ENCODE peak calls at places on chromosome 6, in ten cellular contexts. G, U, X, L, F, M, S, V, D and O are unnamed samples.

GRCh38 chr6:33746651-33747100 is at the start of gene IP6K3:
- DNase-seq in G (no peak), U (no peak), X (no peak), L (peak), F (no peak), M (no peak), S (no peak), V (no peak), D (no peak), O (no peak)

GRCh38 chr6:132198896-132199295 is 202.4 kb downstream of the MOXD1 start:
- DNase-seq in G (peak), U (no peak), X (no peak), L (no peak), F (no peak), M (no peak), S (no peak), V (no peak), D (no peak), O (no peak)

GRCh38 chr6:166911248-166911677 is 45.1 kb downstream of the RNASET2 start:
- DNase-seq in G (no peak), U (no peak), X (no peak), L (no peak), F (no peak), M (no peak), S (no peak), V (no peak), D (no peak), O (no peak)

GRCh38 chr6:141667580-141668309 is 465.0 kb upstream of the GJE1 start:
- DNase-seq in G (peak), U (no peak), X (no peak), L (no peak), F (no peak), M (no peak), S (no peak), V (no peak), D (no peak), O (no peak)

GRCh38 chr6:55180258-55180657 is 5.9 kb downstream of the HCRTR2 start:
- DNase-seq in G (no peak), U (no peak), X (no peak), L (no peak), F (no peak), M (no peak), S (no peak), V (no peak), D (no peak), O (no peak)

GRCh38 chr6:48844696-48845095 is 618.4 kb downstream of the MMUT start:
- DNase-seq in G (no peak), U (no peak), X (no peak), L (no peak), F (no peak), M (no peak), S (no peak), V (no peak), D (no peak), O (no peak)

GRCh38 chr6:27668442-27669275 is 195.8 kb upstream of the ZNF184 start:
- DNase-seq in G (peak), U (peak), X (no peak), L (no peak), F (no peak), M (peak), S (no peak), V (no peak), D (no peak), O (no peak)

GRCh38 chr6:111592726-111593515 is 12.8 kb downstream of the TRAF3IP2 start:
- DNase-seq in G (no peak), U (no peak), X (no peak), L (no peak), F (no peak), M (no peak), S (no peak), V (no peak), D (no peak), O (no peak)

GRCh38 chr6:74068945-74069570 is 373.1 kb downstream of the CD109 start:
- DNase-seq in G (peak), U (no peak), X (no peak), L (no peak), F (no peak), M (no peak), S (no peak), V (no peak), D (no peak), O (no peak)

GRCh38 chr6:56046576-56046975 is 171.2 kb upstream of the BMP5 start:
- DNase-seq in G (peak), U (no peak), X (no peak), L (no peak), F (no peak), M (no peak), S (no peak), V (no peak), D (peak), O (no peak)

GRCh38 chr6:139539852-139540251 is 165.4 kb upstream of the CITED2 start:
- DNase-seq in G (peak), U (peak), X (no peak), L (no peak), F (no peak), M (peak), S (no peak), V (no peak), D (peak), O (no peak)

GRCh38 chr6:110682460-110682853 is 132.8 kb downstream of the CDK19 start:
- DNase-seq in G (peak), U (peak), X (no peak), L (no peak), F (peak), M (peak), S (peak), V (peak), D (peak), O (peak)

GRCh38 chr6:128456510-128457244 is 63.7 kb downstream of the PTPRK start:
- DNase-seq in G (no peak), U (no peak), X (no peak), L (no peak), F (no peak), M (no peak), S (no peak), V (no peak), D (no peak), O (no peak)

GRCh38 chr6:108260126-108260808 is 573 bp downstream of the SNX3 start:
- DNase-seq in G (peak), U (peak), X (peak), L (peak), F (peak), M (peak), S (peak), V (no peak), D (peak), O (no peak)

GRCh38 chr6:138765896-138766487 is 7.6 kb upstream of the CCDC28A start:
- DNase-seq in G (peak), U (peak), X (no peak), L (no peak), F (peak), M (no peak), S (no peak), V (peak), D (no peak), O (no peak)

GRCh38 chr6:84687487-84687886 is 76.9 kb downstream of the TBX18 start:
- DNase-seq in G (no peak), U (no peak), X (no peak), L (no peak), F (no peak), M (no peak), S (no peak), V (no peak), D (no peak), O (no peak)

GRCh38 chr6:25017932-25018581 is 82.3 kb upstream of the RIPOR2 start:
- DNase-seq in G (peak), U (peak), X (no peak), L (no peak), F (peak), M (peak), S (peak), V (peak), D (peak), O (peak)

GRCh38 chr6:1296542-1296941 is 15.4 kb upstream of the FOXQ1 start:
- DNase-seq in G (peak), U (no peak), X (no peak), L (no peak), F (no peak), M (no peak), S (no peak), V (no peak), D (no peak), O (no peak)

GRCh38 chr6:161029195-161029809 is 37.7 kb downstream of the MAP3K4 start:
- DNase-seq in G (peak), U (no peak), X (no peak), L (no peak), F (peak), M (no peak), S (no peak), V (no peak), D (no peak), O (no peak)

GRCh38 chr6:151068761-151069312 is 170.9 kb upstream of the AKAP12 start:
- DNase-seq in G (peak), U (no peak), X (no peak), L (no peak), F (no peak), M (peak), S (no peak), V (no peak), D (no peak), O (no peak)

GRCh38 chr6:91523511-91523910 is 936.6 kb upstream of the MAP3K7 start:
- DNase-seq in G (no peak), U (no peak), X (no peak), L (no peak), F (no peak), M (no peak), S (no peak), V (no peak), D (no peak), O (no peak)

DNA sequence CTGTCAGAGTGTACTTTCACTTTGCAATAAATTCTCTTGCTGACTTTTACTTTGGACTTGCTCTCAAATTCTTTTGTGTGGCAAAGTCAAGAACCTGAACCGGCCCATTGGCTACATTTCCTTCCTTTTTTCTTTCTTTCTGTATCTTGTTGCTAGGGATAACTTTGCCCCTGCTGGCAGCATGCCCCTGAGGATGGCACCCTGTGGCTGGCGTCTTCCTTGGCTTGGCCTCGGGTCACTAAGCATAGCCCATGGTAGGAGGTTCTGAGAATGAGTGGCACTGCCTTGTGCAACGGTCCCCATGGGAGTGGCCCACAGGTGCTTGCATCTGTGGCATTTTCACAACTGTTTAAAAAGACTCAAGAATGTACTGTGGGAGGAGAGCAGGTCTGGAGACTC is 14.1 kb upstream of the HLA-F start:
- DNase-seq in G (no peak), U (no peak), X (no peak), L (no peak), F (no peak), M (no peak), S (no peak), V (no peak), D (no peak), O (no peak)
- H3K4me3 ChIP-seq in G (no peak), U (no peak), X (no peak), L (no peak), F (no peak), M (no peak), S (peak), V (peak), D (no peak), O (no peak)

GRCh38 chr6:117681321-117681720 is 6.1 kb downstream of the NUS1 start:
- DNase-seq in G (no peak), U (no peak), X (no peak), L (no peak), F (no peak), M (no peak), S (no peak), V (no peak), D (no peak), O (no peak)
- H3K27ac ChIP-seq in G (no peak), U (no peak), X (no peak), L (no peak), F (no peak), M (no peak), S (no peak), V (no peak), D (no peak), O (no peak)

GRCh38 chr6:54010340-54011276 is 100.6 kb upstream of the MLIP start:
- DNase-seq in G (no peak), U (no peak), X (no peak), L (no peak), F (peak), M (no peak), S (no peak), V (no peak), D (no peak), O (no peak)
- H3K4me3 ChIP-seq in G (no peak), U (no peak), X (no peak), L (no peak), F (no peak), M (no peak), S (no peak), V (no peak), D (no peak), O (no peak)

DNA sequence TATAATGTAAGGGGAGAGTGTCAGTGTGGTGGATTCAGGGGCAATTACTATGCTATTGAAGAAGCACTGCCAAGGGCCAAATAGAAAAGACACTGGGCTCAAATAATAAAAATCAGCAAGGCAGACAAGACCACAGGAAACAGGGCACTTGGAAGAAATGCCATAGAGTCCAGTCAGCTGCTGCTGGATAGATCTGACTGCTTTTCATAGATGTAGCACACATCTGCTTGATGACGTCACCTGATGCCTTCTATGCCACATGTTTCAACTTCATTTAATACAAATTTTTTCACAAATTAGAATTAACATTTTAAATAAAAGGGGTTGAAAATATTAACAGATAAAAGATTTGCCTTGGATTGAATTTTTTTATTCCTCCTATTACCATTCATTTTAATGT is 23.9 kb upstream of the AHI1 start:
- DNase-seq in G (peak), U (no peak), X (no peak), L (no peak), F (no peak), M (no peak), S (no peak), V (no peak), D (no peak), O (no peak)
- H3K27ac ChIP-seq in G (no peak), U (no peak), X (no peak), L (no peak), F (no peak), M (no peak), S (no peak), V (no peak), D (no peak), O (no peak)

GRCh38 chr6:35295521-35296315 is 1.9 kb upstream of the DEF6 start:
- DNase-seq in G (no peak), U (no peak), X (no peak), L (no peak), F (no peak), M (no peak), S (no peak), V (no peak), D (no peak), O (no peak)

GRCh38 chr6:35298625-35299140 is 1.1 kb downstream of the DEF6 start:
- DNase-seq in G (no peak), U (no peak), X (no peak), L (no peak), F (no peak), M (no peak), S (no peak), V (peak), D (no peak), O (no peak)

GRCh38 chr6:35299674-35300073 is 2.1 kb downstream of the DEF6 start:
- DNase-seq in G (no peak), U (no peak), X (no peak), L (no peak), F (peak), M (no peak), S (peak), V (peak), D (no peak), O (no peak)

GRCh38 chr6:35296931-35297330 is 687 bp upstream of the DEF6 start:
- DNase-seq in G (no peak), U (no peak), X (no peak), L (no peak), F (no peak), M (no peak), S (no peak), V (no peak), D (no peak), O (no peak)

GRCh38 chr6:35297541-35298481 is at the start of gene DEF6:
- DNase-seq in G (peak), U (peak), X (peak), L (no peak), F (peak), M (peak), S (peak), V (peak), D (peak), O (peak)
- H3K4me3 ChIP-seq in G (peak), U (no peak), X (peak), L (peak), F (peak), M (peak), S (peak), V (peak), D (peak), O (no peak)

DNA sequence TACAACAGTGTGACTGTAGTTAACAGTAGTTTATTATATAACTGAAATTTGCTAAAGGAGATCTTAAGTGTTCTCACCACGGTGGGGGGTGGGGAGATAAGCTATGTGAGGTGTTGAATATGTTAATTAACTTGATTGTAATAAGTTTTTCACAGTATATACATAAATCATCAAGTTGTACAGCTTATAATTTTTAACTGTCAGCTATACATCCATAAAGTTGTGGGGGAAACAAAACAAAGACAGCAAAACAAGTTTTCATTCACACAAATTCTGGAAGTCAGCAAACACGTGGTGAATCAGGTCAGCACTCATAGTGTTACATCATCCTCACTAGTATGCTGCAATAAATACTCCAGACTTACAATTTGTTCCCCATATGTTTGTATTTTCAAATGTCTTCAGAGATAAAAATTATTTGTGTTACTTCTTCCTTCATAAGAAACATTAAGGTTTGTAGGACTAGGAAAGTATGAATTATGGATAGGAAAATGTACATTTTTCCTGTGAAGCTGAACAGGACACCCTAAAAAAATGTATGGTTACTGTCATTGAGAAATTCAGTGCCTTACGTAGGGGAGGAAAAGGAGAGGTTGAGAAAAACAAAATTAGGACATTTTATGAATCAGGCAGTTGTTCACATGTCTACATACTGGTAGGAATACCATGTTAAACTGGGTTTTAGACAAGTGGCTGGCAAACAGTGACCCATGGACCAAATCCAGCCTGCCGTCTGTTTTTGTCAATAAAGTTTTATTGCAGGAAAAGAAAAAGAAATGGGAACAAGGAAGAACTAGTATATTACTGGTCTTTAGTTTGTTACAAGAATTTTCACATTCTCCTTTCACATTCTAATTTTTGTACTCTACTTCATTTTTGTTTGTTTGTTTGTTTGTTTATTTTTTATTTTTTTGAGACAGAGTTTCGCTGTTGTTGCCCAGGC is 6.0 kb downstream of the SUMO4 start:
- DNase-seq in G (peak), U (peak), X (no peak), L (no peak), F (no peak), M (no peak), S (no peak), V (no peak), D (no peak), O (no peak)
- H3K27ac ChIP-seq in G (no peak), U (peak), X (no peak), L (no peak), F (no peak), M (no peak), S (no peak), V (no peak), D (no peak), O (no peak)

GRCh38 chr6:167965602-167966539 is 31.6 kb upstream of the KIF25 start:
- DNase-seq in G (no peak), U (no peak), X (no peak), L (no peak), F (no peak), M (no peak), S (no peak), V (no peak), D (no peak), O (no peak)
- H3K4me3 ChIP-seq in G (no peak), U (no peak), X (no peak), L (no peak), F (no peak), M (no peak), S (no peak), V (no peak), D (no peak), O (no peak)